ENCODE peak calls at places on chromosomes 4 and X, in eight cellular contexts. X, H, K, N, L, Y, B and O are unnamed samples.

GRCh38 chrX:82141942-82142341 is 940.0 kb downstream of the SH3BGRL start:
- DNase-seq in X (no peak), H (no peak), K (no peak), N (no peak), L (no peak), Y (no peak), B (no peak), O (no peak)

GRCh38 chrX:134734343-134735001 is 76.2 kb upstream of the PLAC1 start:
- DNase-seq in X (no peak), H (no peak), K (no peak), N (no peak), L (no peak), Y (no peak), B (no peak), O (no peak)

GRCh38 chr4:159400782-159401712 is 298.2 kb downstream of the RAPGEF2 start:
- DNase-seq in X (no peak), H (no peak), K (no peak), N (no peak), L (no peak), Y (no peak), B (no peak), O (no peak)

GRCh38 chr4:146342600-146343192 is 128.4 kb downstream of the REELD1 start:
- DNase-seq in X (no peak), H (no peak), K (peak), N (no peak), L (no peak), Y (no peak), B (no peak), O (no peak)

GRCh38 chrX:15930585-15930984 is 76.0 kb upstream of the AP1S2 start:
- DNase-seq in X (no peak), H (no peak), K (peak), N (no peak), L (no peak), Y (no peak), B (no peak), O (no peak)

GRCh38 chr4:123777297-123777859 is 380.8 kb downstream of the SPRY1 start:
- DNase-seq in X (no peak), H (peak), K (no peak), N (no peak), L (no peak), Y (no peak), B (no peak), O (no peak)

GRCh38 chr4:8762356-8762755 is 109.3 kb downstream of the HMX1 start:
- DNase-seq in X (peak), H (peak), K (no peak), N (no peak), L (no peak), Y (no peak), B (no peak), O (no peak)

GRCh38 chr4:165715989-165716388 is 157.0 kb upstream of the TLL1 start:
- DNase-seq in X (no peak), H (no peak), K (no peak), N (no peak), L (no peak), Y (no peak), B (no peak), O (no peak)

GRCh38 chr4:114286275-114286674 is 306.8 kb upstream of the ARSJ start:
- DNase-seq in X (no peak), H (no peak), K (no peak), N (no peak), L (no peak), Y (no peak), B (no peak), O (no peak)

GRCh38 chrX:22433292-22434070 is 160.8 kb downstream of the CBLL2 start:
- DNase-seq in X (no peak), H (peak), K (no peak), N (no peak), L (no peak), Y (no peak), B (no peak), O (no peak)

GRCh38 chr4:4541661-4542570 is at the start of gene STX18:
- DNase-seq in X (peak), H (peak), K (peak), N (peak), L (peak), Y (peak), B (peak), O (peak)

GRCh38 chrX:151746502-151746901 is 12.0 kb downstream of the CNGA2 start:
- DNase-seq in X (no peak), H (no peak), K (no peak), N (no peak), L (no peak), Y (no peak), B (no peak), O (no peak)

GRCh38 chr4:145882594-145882993 is 56.0 kb downstream of the ZNF827 start:
- DNase-seq in X (no peak), H (no peak), K (no peak), N (no peak), L (no peak), Y (no peak), B (no peak), O (no peak)

GRCh38 chr4:87465739-87466366 is 43.5 kb downstream of the NUDT9 start:
- DNase-seq in X (no peak), H (no peak), K (peak), N (no peak), L (peak), Y (no peak), B (no peak), O (no peak)

GRCh38 chr4:123350726-123351125 is 45.9 kb upstream of the SPRY1 start:
- DNase-seq in X (no peak), H (no peak), K (no peak), N (no peak), L (no peak), Y (no peak), B (no peak), O (no peak)

GRCh38 chr4:109682875-109683274 is 20.4 kb downstream of the CASP6 start:
- DNase-seq in X (no peak), H (no peak), K (no peak), N (no peak), L (no peak), Y (no peak), B (no peak), O (no peak)

GRCh38 chr4:96293806-96294205 is 453.9 kb downstream of the PDHA2 start:
- DNase-seq in X (no peak), H (no peak), K (no peak), N (no peak), L (no peak), Y (no peak), B (no peak), O (no peak)

GRCh38 chr4:114349543-114350175 is 248.9 kb upstream of the UGT8 start:
- DNase-seq in X (no peak), H (no peak), K (no peak), N (no peak), L (no peak), Y (no peak), B (no peak), O (no peak)

GRCh38 chr4:27251788-27252187 is 391.1 kb downstream of the STIM2 start:
- DNase-seq in X (no peak), H (no peak), K (no peak), N (no peak), L (no peak), Y (no peak), B (no peak), O (no peak)

GRCh38 chr4:14607578-14607977 is 394.7 kb upstream of the CPEB2 start:
- DNase-seq in X (no peak), H (no peak), K (no peak), N (no peak), L (no peak), Y (no peak), B (no peak), O (no peak)

GRCh38 chrX:130173190-130173895 is 1.6 kb downstream of the RAB33A start:
- DNase-seq in X (peak), H (peak), K (no peak), N (no peak), L (no peak), Y (no peak), B (no peak), O (peak)

GRCh38 chr4:51843309-51844156 is 580 bp downstream of the DCUN1D4 start:
- DNase-seq in X (peak), H (peak), K (peak), N (no peak), L (no peak), Y (peak), B (peak), O (peak)

GRCh38 chr4:74715731-74716435 is 78.4 kb downstream of the BTC start:
- DNase-seq in X (no peak), H (no peak), K (no peak), N (no peak), L (no peak), Y (no peak), B (no peak), O (no peak)

GRCh38 chrX:70219938-70220764 is 14.3 kb upstream of the AWAT1 start:
- DNase-seq in X (no peak), H (no peak), K (peak), N (no peak), L (peak), Y (no peak), B (no peak), O (peak)

GRCh38 chr4:120927758-120928409 is 5.4 kb upstream of the PRDM5 start:
- DNase-seq in X (no peak), H (no peak), K (no peak), N (no peak), L (no peak), Y (no peak), B (no peak), O (no peak)

GRCh38 chr4:133152801-133153526 is 3.9 kb downstream of the PCDH10 start:
- DNase-seq in X (no peak), H (no peak), K (no peak), N (no peak), L (no peak), Y (no peak), B (no peak), O (no peak)

GRCh38 chr4:186725422-186726149 is 1.9 kb upstream of the FAT1 start:
- DNase-seq in X (no peak), H (peak), K (peak), N (no peak), L (peak), Y (peak), B (no peak), O (peak)

GRCh38 chr4:186726150-186726439 is 2.4 kb upstream of the FAT1 start:
- DNase-seq in X (no peak), H (no peak), K (peak), N (no peak), L (no peak), Y (no peak), B (no peak), O (no peak)

GRCh38 chr4:186727977-186728519 is 4.4 kb upstream of the FAT1 start:
- DNase-seq in X (no peak), H (no peak), K (no peak), N (no peak), L (peak), Y (peak), B (no peak), O (no peak)

GRCh38 chr4:186727149-186727976 is 3.7 kb upstream of the FAT1 start:
- DNase-seq in X (no peak), H (no peak), K (no peak), N (no peak), L (no peak), Y (peak), B (no peak), O (no peak)

DNA sequence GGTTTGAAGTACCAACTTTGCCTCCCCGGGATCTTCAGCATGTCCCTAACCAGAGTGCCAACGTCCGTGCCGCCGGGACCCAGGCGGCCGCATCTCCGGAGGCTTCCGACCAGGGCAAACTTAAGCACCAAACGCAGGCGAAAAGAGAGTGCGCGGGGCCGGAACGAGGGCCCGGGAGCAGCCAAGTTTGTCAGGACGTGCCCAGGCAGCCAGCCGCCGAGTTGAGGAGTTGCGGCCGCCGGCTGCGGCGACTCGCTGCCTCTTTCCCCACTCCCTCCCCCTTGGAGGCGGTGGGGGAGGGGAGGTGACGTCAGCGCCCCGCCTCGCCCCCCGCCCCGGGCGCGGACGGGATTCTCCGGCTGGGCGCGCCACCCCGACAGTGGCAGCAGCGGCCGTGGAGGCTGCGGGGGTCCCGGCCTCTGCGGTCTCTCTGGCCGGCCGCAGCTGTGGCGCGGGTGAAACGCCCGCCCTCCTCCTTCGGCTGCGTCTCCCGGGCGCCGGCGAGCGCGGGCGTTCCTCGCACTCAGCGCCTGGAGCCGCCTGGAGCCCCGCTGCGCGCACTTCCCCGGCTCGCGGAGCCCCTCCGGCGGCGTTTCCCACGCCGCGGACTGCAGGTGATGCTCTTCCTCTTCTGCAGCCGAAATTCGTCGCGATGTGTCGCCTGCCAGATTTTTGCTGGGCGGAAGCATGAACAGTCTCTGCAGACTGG is 2.9 kb upstream of the FAT1 start:
- DNase-seq in X (no peak), H (peak), K (peak), N (no peak), L (peak), Y (peak), B (no peak), O (peak)
- TF ChIP-seq CTCF in X (no peak), H (no peak), K (peak), N (no peak), L (no peak), Y (no peak), B (no peak), O (no peak)

GRCh38 chrX:110794601-110795000 is 1.0 kb downstream of the CHRDL1 start:
- DNase-seq in X (no peak), H (no peak), K (no peak), N (no peak), L (no peak), Y (no peak), B (no peak), O (no peak)

GRCh38 chrX:110791206-110791605 is 4.4 kb downstream of the CHRDL1 start:
- DNase-seq in X (no peak), H (no peak), K (no peak), N (no peak), L (no peak), Y (no peak), B (no peak), O (no peak)

GRCh38 chrX:110795645-110796510 is at the start of gene CHRDL1:
- DNase-seq in X (no peak), H (peak), K (peak), N (no peak), L (no peak), Y (no peak), B (no peak), O (no peak)
- H3K4me3 ChIP-seq in X (peak), H (peak), K (peak), N (peak), L (no peak), Y (peak), B (peak), O (no peak)

GRCh38 chrX:78958419-78959116 is 13.4 kb downstream of the P2RY10 start:
- DNase-seq in X (no peak), H (no peak), K (no peak), N (no peak), L (no peak), Y (no peak), B (no peak), O (no peak)

GRCh38 chrX:78957768-78958130 is 12.6 kb downstream of the P2RY10 start:
- DNase-seq in X (no peak), H (no peak), K (no peak), N (no peak), L (no peak), Y (no peak), B (no peak), O (no peak)

GRCh38 chrX:78964598-78964997 is 19.4 kb downstream of the P2RY10 start:
- DNase-seq in X (no peak), H (no peak), K (no peak), N (no peak), L (no peak), Y (no peak), B (no peak), O (no peak)

GRCh38 chrX:78957049-78957767 is 12.0 kb downstream of the P2RY10 start:
- DNase-seq in X (no peak), H (no peak), K (no peak), N (no peak), L (no peak), Y (no peak), B (no peak), O (no peak)

GRCh38 chrX:78960888-78961287 is 15.7 kb downstream of the P2RY10 start:
- DNase-seq in X (no peak), H (no peak), K (no peak), N (no peak), L (no peak), Y (no peak), B (no peak), O (no peak)
- TF ChIP-seq POLR2A in X (no peak), H (no peak), K (no peak), N (no peak), L (no peak), Y (no peak), B (no peak), O (no peak)

GRCh38 chr4:177108708-177109107 is 201.0 kb upstream of the NEIL3 start:
- DNase-seq in X (no peak), H (no peak), K (no peak), N (no peak), L (no peak), Y (no peak), B (no peak), O (no peak)
- TF ChIP-seq CTCF in X (no peak), H (no peak), K (no peak), N (no peak), L (no peak), Y (no peak), B (no peak), O (no peak)

GRCh38 chrX:150506020-150506419 is 62.4 kb upstream of the MTM1 start:
- DNase-seq in X (no peak), H (no peak), K (no peak), N (no peak), L (no peak), Y (no peak), B (no peak), O (no peak)
- H3K4me3 ChIP-seq in X (no peak), H (no peak), K (no peak), N (no peak), L (no peak), Y (no peak), B (no peak), O (no peak)

GRCh38 chr4:81314897-81315470 is 100.0 kb upstream of the PRKG2 start:
- DNase-seq in X (no peak), H (no peak), K (no peak), N (no peak), L (no peak), Y (no peak), B (no peak), O (no peak)

GRCh38 chr4:81319657-81320056 is 104.6 kb upstream of the PRKG2 start:
- DNase-seq in X (no peak), H (no peak), K (no peak), N (no peak), L (no peak), Y (no peak), B (no peak), O (no peak)

GRCh38 chr4:81314196-81314896 is 99.3 kb upstream of the PRKG2 start:
- DNase-seq in X (no peak), H (no peak), K (no peak), N (no peak), L (no peak), Y (no peak), B (no peak), O (no peak)
- TF ChIP-seq POLR2A in X (no peak), H (no peak), K (no peak), N (no peak), L (no peak), Y (no peak), B (no peak), O (no peak)

GRCh38 chrX:53831662-53832635 is 145.4 kb upstream of the HUWE1 start:
- DNase-seq in X (no peak), H (no peak), K (peak), N (no peak), L (peak), Y (no peak), B (no peak), O (no peak)
- TF ChIP-seq CTCF in X (peak), H (no peak), K (peak), N (no peak), L (peak), Y (no peak), B (no peak), O (no peak)